ENCODE peak calls at places on chromosomes 11 and 22, in six cellular contexts. R is A549, H is K562, B is endothelial cell of umbilical vein, Z is GM12878, S is HepG2. W is an unnamed sample.

GRCh38 chr11:90532125-90532524 is 309.3 kb upstream of the CHORDC1 start:
- DNase-seq in R (no peak), H (no peak), B (no peak), Z (no peak), S (no peak), W (no peak)

GRCh38 chr11:31827458-31828206 is 16.5 kb upstream of the PAX6 start:
- DNase-seq in R (no peak), H (no peak), B (no peak), Z (no peak), S (no peak), W (no peak)

GRCh38 chr11:8886332-8886731 is 24.7 kb upstream of the AKIP1 start:
- DNase-seq in R (no peak), H (no peak), B (no peak), Z (no peak), S (no peak), W (no peak)

GRCh38 chr11:114079406-114080072 is 20.0 kb downstream of the ZBTB16 start:
- DNase-seq in R (no peak), H (no peak), B (no peak), Z (no peak), S (no peak), W (no peak)

GRCh38 chr22:23386245-23386631 is 193.9 kb downstream of the IGLL1 start:
- DNase-seq in R (no peak), H (no peak), B (no peak), Z (no peak), S (no peak), W (no peak)

GRCh38 chr11:125330462-125331325 is 165.4 kb downstream of the FEZ1 start:
- DNase-seq in R (no peak), H (no peak), B (no peak), Z (no peak), S (no peak), W (no peak)

GRCh38 chr11:20363500-20364411 is at the start of gene HTATIP2:
- DNase-seq in R (peak; percentile 68), H (peak; percentile 91), B (peak; percentile 69), Z (no peak), S (no peak), W (peak; percentile 57)

GRCh38 chr11:69899957-69900821 is 81.0 kb upstream of the FGF3 start:
- DNase-seq in R (peak; percentile 56), H (peak; percentile 41), B (peak; percentile 67), Z (no peak), S (no peak), W (no peak)

GRCh38 chr11:57357827-57358226 is 19.7 kb downstream of the P2RX3 start:
- DNase-seq in R (no peak), H (no peak), B (no peak), Z (no peak), S (no peak), W (no peak)

GRCh38 chr11:123478352-123478986 is 48.4 kb downstream of the GRAMD1B start:
- DNase-seq in R (peak; percentile 80), H (peak; percentile 61), B (peak; percentile 76), Z (peak; percentile 60), S (peak; percentile 64), W (peak; percentile 90)

GRCh38 chr22:42959472-42960145 is 55.3 kb downstream of the PACSIN2 start:
- DNase-seq in R (peak; percentile 79), H (peak; percentile 84), B (peak; percentile 98), Z (no peak), S (peak; percentile 92), W (peak; percentile 79)

GRCh38 chr11:396948-397548 is 3.0 kb downstream of the PKP3 start:
- DNase-seq in R (no peak), H (no peak), B (peak; percentile 66), Z (no peak), S (peak; percentile 63), W (no peak)

GRCh38 chr22:37019309-37020191 is at the start of the genes MPST and TST:
- DNase-seq in R (peak; percentile 63), H (peak; percentile 77), B (peak; percentile 69), Z (no peak), S (peak; percentile 62), W (peak; percentile 87)

GRCh38 chr11:58659910-58660570 is 37.6 kb downstream of the CNTF start:
- DNase-seq in R (no peak), H (no peak), B (no peak), Z (no peak), S (no peak), W (no peak)

GRCh38 chr11:28228196-28228595 is 120.0 kb downstream of the METTL15 start:
- DNase-seq in R (no peak), H (no peak), B (peak; percentile 56), Z (no peak), S (no peak), W (no peak)

GRCh38 chr11:12248330-12248729 is 129.0 kb upstream of the PARVA start:
- DNase-seq in R (peak; percentile 23), H (no peak), B (peak; percentile 67), Z (no peak), S (peak; percentile 69), W (no peak)

GRCh38 chr11:74770456-74770855 is 21.8 kb downstream of the RNF169 start:
- DNase-seq in R (no peak), H (no peak), B (peak; percentile 90), Z (no peak), S (no peak), W (no peak)

GRCh38 chr22:43889366-43890253 is 2.2 kb downstream of the PNPLA5 start:
- DNase-seq in R (peak; percentile 44), H (peak; percentile 13), B (no peak), Z (no peak), S (no peak), W (no peak)

GRCh38 chr22:49934891-49935557 is 16.6 kb downstream of the CRELD2 start:
- DNase-seq in R (peak; percentile 55), H (peak; percentile 84), B (peak; percentile 44), Z (no peak), S (no peak), W (peak; percentile 66)

GRCh38 chr11:763073-763463 is 14.2 kb downstream of the GATD1 start:
- DNase-seq in R (no peak), H (peak; percentile 54), B (no peak), Z (no peak), S (no peak), W (no peak)

GRCh38 chr11:23280088-23280487 is 419.8 kb upstream of the CCDC179 start:
- DNase-seq in R (no peak), H (no peak), B (no peak), Z (no peak), S (no peak), W (no peak)

GRCh38 chr11:10524471-10524870 is 16.5 kb downstream of the RNF141 start:
- DNase-seq in R (no peak), H (no peak), B (peak; percentile 93), Z (no peak), S (no peak), W (no peak)
- TF ChIP-seq MYC in R (no peak), H (no peak), B (no peak), Z (no peak), S (no peak), W (no peak)

GRCh38 chr11:117885777-117886176 is 9.3 kb upstream of the FXYD6 start:
- DNase-seq in R (no peak), H (peak; percentile 21), B (no peak), Z (no peak), S (peak; percentile 10), W (no peak)
- TF ChIP-seq MYC in R (no peak), H (no peak), B (no peak), Z (no peak), S (no peak), W (no peak)

GRCh38 chr11:62573006-62573591 is 592 bp downstream of the EEF1G start:
- DNase-seq in R (no peak), H (peak; percentile 48), B (peak; percentile 41), Z (no peak), S (no peak), W (peak; percentile 59)
- TF ChIP-seq MYC in R (no peak), H (no peak), B (no peak), Z (no peak), S (no peak), W (no peak)

GRCh38 chr11:18105086-18105801 is 638 bp downstream of the SAAL1 start:
- DNase-seq in R (peak; percentile 6), H (peak; percentile 24), B (no peak), Z (no peak), S (no peak), W (no peak)
- TF ChIP-seq MYC in R (no peak), H (no peak), B (no peak), Z (no peak), S (no peak), W (no peak)

W was measured in NB4.